ENCODE peak calls at places on chromosome 17, in nine cellular contexts. One of them, this sample, is unnamed.

GRCh38 chr17:71535311-71535710 is 585.5 kb upstream of the SOX9 start:
- DNase-seq in SK-N-SH: no peak
- DNase-seq in sciatic nerve: no peak
- DNase-seq in fibroblast of the aortic adventitia: no peak
- DNase-seq in C1 segment of cervical spinal cord: no peak
- DNase-seq in ascending aorta: no peak
- DNase-seq in NCI-H1105: no peak
- DNase-seq in NCI-H1930: no peak
- DNase-seq in HEK293T: no peak
- DNase-seq in this sample: no peak

GRCh38 chr17:65975878-65976277 is 216.1 kb downstream of the CEP112 start:
- DNase-seq in SK-N-SH: no peak
- DNase-seq in sciatic nerve: no peak
- DNase-seq in fibroblast of the aortic adventitia: no peak
- DNase-seq in C1 segment of cervical spinal cord: no peak
- DNase-seq in ascending aorta: no peak
- DNase-seq in NCI-H1105: no peak
- DNase-seq in NCI-H1930: no peak
- DNase-seq in HEK293T: no peak
- DNase-seq in this sample: no peak

GRCh38 chr17:29158515-29159275 is 21.5 kb downstream of the MYO18A start:
- DNase-seq in SK-N-SH: no peak
- DNase-seq in sciatic nerve: peak; percentile 70
- DNase-seq in fibroblast of the aortic adventitia: peak; percentile 70
- DNase-seq in C1 segment of cervical spinal cord: no peak
- DNase-seq in ascending aorta: peak; percentile 58
- DNase-seq in NCI-H1105: no peak
- DNase-seq in NCI-H1930: no peak
- DNase-seq in HEK293T: no peak
- DNase-seq in this sample: peak; percentile 88

GRCh38 chr17:58280480-58281217 is at the start of gene MPO:
- DNase-seq in SK-N-SH: peak; percentile 20
- DNase-seq in sciatic nerve: no peak
- DNase-seq in fibroblast of the aortic adventitia: no peak
- DNase-seq in C1 segment of cervical spinal cord: no peak
- DNase-seq in ascending aorta: no peak
- DNase-seq in NCI-H1105: no peak
- DNase-seq in NCI-H1930: no peak
- DNase-seq in HEK293T: peak; percentile 4
- DNase-seq in this sample: no peak

GRCh38 chr17:7383742-7384488 is 3.0 kb downstream of the TNK1 start:
- DNase-seq in SK-N-SH: peak; percentile 95
- DNase-seq in sciatic nerve: no peak
- DNase-seq in fibroblast of the aortic adventitia: no peak
- DNase-seq in C1 segment of cervical spinal cord: no peak
- DNase-seq in ascending aorta: no peak
- DNase-seq in NCI-H1105: no peak
- DNase-seq in NCI-H1930: peak; percentile 55
- DNase-seq in HEK293T: no peak
- DNase-seq in this sample: peak; percentile 66

GRCh38 chr17:52138752-52139151 is 19.8 kb downstream of the CA10 start:
- DNase-seq in SK-N-SH: no peak
- DNase-seq in sciatic nerve: no peak
- DNase-seq in fibroblast of the aortic adventitia: no peak
- DNase-seq in C1 segment of cervical spinal cord: no peak
- DNase-seq in ascending aorta: no peak
- DNase-seq in NCI-H1105: no peak
- DNase-seq in NCI-H1930: no peak
- DNase-seq in HEK293T: no peak
- DNase-seq in this sample: no peak

GRCh38 chr17:83174859-83175550 is 95.6 kb downstream of the METRNL start:
- DNase-seq in SK-N-SH: no peak
- DNase-seq in sciatic nerve: no peak
- DNase-seq in fibroblast of the aortic adventitia: no peak
- DNase-seq in C1 segment of cervical spinal cord: no peak
- DNase-seq in ascending aorta: peak; percentile 56
- DNase-seq in NCI-H1105: no peak
- DNase-seq in NCI-H1930: no peak
- DNase-seq in HEK293T: no peak
- DNase-seq in this sample: no peak

GRCh38 chr17:75996665-75997590 is 3.7 kb upstream of the CDK3 start:
- DNase-seq in SK-N-SH: no peak
- DNase-seq in sciatic nerve: no peak
- DNase-seq in fibroblast of the aortic adventitia: peak; percentile 55
- DNase-seq in C1 segment of cervical spinal cord: no peak
- DNase-seq in ascending aorta: no peak
- DNase-seq in NCI-H1105: no peak
- DNase-seq in NCI-H1930: no peak
- DNase-seq in HEK293T: no peak
- DNase-seq in this sample: peak; percentile 47

GRCh38 chr17:44071198-44071520 is 624 bp downstream of the G6PC3 start:
- DNase-seq in SK-N-SH: no peak
- DNase-seq in sciatic nerve: no peak
- DNase-seq in fibroblast of the aortic adventitia: peak; percentile 67
- DNase-seq in C1 segment of cervical spinal cord: no peak
- DNase-seq in ascending aorta: peak; percentile 89
- DNase-seq in NCI-H1105: no peak
- DNase-seq in NCI-H1930: no peak
- DNase-seq in HEK293T: no peak
- DNase-seq in this sample: no peak

GRCh38 chr17:27319536-27320221 is 25.8 kb downstream of the WSB1 start:
- DNase-seq in SK-N-SH: no peak
- DNase-seq in sciatic nerve: peak; percentile 75
- DNase-seq in fibroblast of the aortic adventitia: peak; percentile 96
- DNase-seq in C1 segment of cervical spinal cord: no peak
- DNase-seq in ascending aorta: peak; percentile 72
- DNase-seq in NCI-H1105: peak; percentile 57
- DNase-seq in NCI-H1930: no peak
- DNase-seq in HEK293T: no peak
- DNase-seq in this sample: peak; percentile 54

GRCh38 chr17:4584125-4584834 is at the start of gene SMTNL2:
- DNase-seq in SK-N-SH: peak; percentile 64
- DNase-seq in sciatic nerve: no peak
- DNase-seq in fibroblast of the aortic adventitia: no peak
- DNase-seq in C1 segment of cervical spinal cord: no peak
- DNase-seq in ascending aorta: no peak
- DNase-seq in NCI-H1105: no peak
- DNase-seq in NCI-H1930: no peak
- DNase-seq in HEK293T: peak; percentile 68
- DNase-seq in this sample: peak; percentile 29

GRCh38 chr17:17447264-17447663 is 29.5 kb upstream of the MED9 start:
- DNase-seq in SK-N-SH: no peak
- DNase-seq in sciatic nerve: no peak
- DNase-seq in fibroblast of the aortic adventitia: no peak
- DNase-seq in C1 segment of cervical spinal cord: no peak
- DNase-seq in ascending aorta: no peak
- DNase-seq in NCI-H1105: no peak
- DNase-seq in NCI-H1930: no peak
- DNase-seq in HEK293T: no peak
- DNase-seq in this sample: no peak

GRCh38 chr17:5431929-5432556 is 6.9 kb downstream of the C1QBP start:
- DNase-seq in SK-N-SH: no peak
- DNase-seq in sciatic nerve: no peak
- DNase-seq in fibroblast of the aortic adventitia: no peak
- DNase-seq in C1 segment of cervical spinal cord: no peak
- DNase-seq in ascending aorta: no peak
- DNase-seq in NCI-H1105: no peak
- DNase-seq in NCI-H1930: no peak
- DNase-seq in HEK293T: no peak
- DNase-seq in this sample: no peak

GRCh38 chr17:14299261-14300093 is 1.4 kb upstream of the HS3ST3B1 start:
- DNase-seq in SK-N-SH: no peak
- DNase-seq in sciatic nerve: no peak
- DNase-seq in fibroblast of the aortic adventitia: peak; percentile 71
- DNase-seq in C1 segment of cervical spinal cord: no peak
- DNase-seq in ascending aorta: peak; percentile 73
- DNase-seq in NCI-H1105: no peak
- DNase-seq in NCI-H1930: no peak
- DNase-seq in HEK293T: peak; percentile 26
- DNase-seq in this sample: peak; percentile 68

GRCh38 chr17:67400193-67400592 is 23.1 kb downstream of the PITPNC1 start:
- DNase-seq in SK-N-SH: no peak
- DNase-seq in sciatic nerve: no peak
- DNase-seq in fibroblast of the aortic adventitia: no peak
- DNase-seq in C1 segment of cervical spinal cord: no peak
- DNase-seq in ascending aorta: no peak
- DNase-seq in NCI-H1105: no peak
- DNase-seq in NCI-H1930: no peak
- DNase-seq in HEK293T: no peak
- DNase-seq in this sample: no peak

GRCh38 chr17:82449883-82450356 is 632 bp downstream of the CYBC1 start:
- DNase-seq in SK-N-SH: no peak
- DNase-seq in sciatic nerve: no peak
- DNase-seq in fibroblast of the aortic adventitia: no peak
- DNase-seq in C1 segment of cervical spinal cord: no peak
- DNase-seq in ascending aorta: no peak
- DNase-seq in NCI-H1105: no peak
- DNase-seq in NCI-H1930: no peak
- DNase-seq in HEK293T: no peak
- DNase-seq in this sample: no peak

GRCh38 chr17:76276461-76277299 is 11.5 kb downstream of the UBALD2 start:
- DNase-seq in SK-N-SH: peak; percentile 42
- DNase-seq in sciatic nerve: no peak
- DNase-seq in fibroblast of the aortic adventitia: peak; percentile 52
- DNase-seq in C1 segment of cervical spinal cord: no peak
- DNase-seq in ascending aorta: no peak
- DNase-seq in NCI-H1105: no peak
- DNase-seq in NCI-H1930: no peak
- DNase-seq in HEK293T: no peak
- DNase-seq in this sample: peak; percentile 85

This sample was measured in adipocyte.